ENCODE peak calls at places on chromosomes 16 and 17, in eight cellular contexts. E, Y, V, K, M, T, L and D are unnamed samples.

GRCh38 chr16:82924075-82924854 is 297.5 kb downstream of the CDH13 start:
- DNase-seq in E (peak; percentile 40), Y (no peak), V (no peak), K (no peak), M (no peak), T (no peak), L (no peak), D (no peak)

GRCh38 chr16:14576532-14576931 is 53.5 kb downstream of the PARN start:
- DNase-seq in E (no peak), Y (no peak), V (no peak), K (no peak), M (no peak), T (no peak), L (no peak), D (no peak)

GRCh38 chr17:69574257-69575197 is 160.0 kb downstream of the MAP2K6 start:
- DNase-seq in E (no peak), Y (no peak), V (no peak), K (no peak), M (no peak), T (no peak), L (no peak), D (no peak)

GRCh38 chr17:20111538-20111937 is 102.4 kb downstream of the SPECC1 start:
- DNase-seq in E (no peak), Y (no peak), V (no peak), K (no peak), M (no peak), T (no peak), L (no peak), D (no peak)

GRCh38 chr16:7182510-7183109 is 150.0 kb upstream of the RBFOX1 start:
- DNase-seq in E (peak; percentile 78), Y (no peak), V (no peak), K (no peak), M (peak; percentile 34), T (no peak), L (no peak), D (no peak)

GRCh38 chr16:11534262-11534661 is 52.5 kb downstream of the LITAF start:
- DNase-seq in E (no peak), Y (no peak), V (no peak), K (no peak), M (no peak), T (peak; percentile 51), L (no peak), D (no peak)

GRCh38 chr16:54633943-54634362 is 296.7 kb upstream of the IRX5 start:
- DNase-seq in E (peak; percentile 44), Y (no peak), V (no peak), K (no peak), M (no peak), T (no peak), L (peak; percentile 19), D (no peak)

GRCh38 chr17:39231587-39232551 is 6.1 kb upstream of the STAC2 start:
- DNase-seq in E (peak; percentile 62), Y (no peak), V (peak; percentile 37), K (no peak), M (peak; percentile 43), T (no peak), L (peak; percentile 50), D (peak; percentile 58)

GRCh38 chr17:28748852-28749515 is 5.2 kb downstream of the TRAF4 start:
- DNase-seq in E (no peak), Y (no peak), V (no peak), K (no peak), M (no peak), T (no peak), L (no peak), D (no peak)

GRCh38 chr17:49053171-49053829 is 56.1 kb downstream of the IGF2BP1 start:
- DNase-seq in E (no peak), Y (no peak), V (no peak), K (no peak), M (no peak), T (no peak), L (no peak), D (no peak)

GRCh38 chr17:50198026-50198669 is 3.3 kb downstream of the COL1A1 start:
- DNase-seq in E (peak; percentile 68), Y (peak; percentile 36), V (peak; percentile 57), K (peak; percentile 26), M (no peak), T (no peak), L (peak; percentile 89), D (peak; percentile 41)

GRCh38 chr16:51383909-51384308 is 232.8 kb upstream of the SALL1 start:
- DNase-seq in E (no peak), Y (no peak), V (no peak), K (no peak), M (no peak), T (no peak), L (no peak), D (no peak)

GRCh38 chr16:30494028-30494427 is 21.5 kb downstream of the ITGAL start:
- DNase-seq in E (no peak), Y (no peak), V (no peak), K (no peak), M (no peak), T (no peak), L (no peak), D (no peak)

GRCh38 chr17:76570457-76570856 is 15.2 kb downstream of the ST6GALNAC2 start:
- DNase-seq in E (no peak), Y (no peak), V (no peak), K (no peak), M (no peak), T (no peak), L (no peak), D (no peak)

GRCh38 chr17:64178011-64178825 is 48.3 kb upstream of the ERN1 start:
- DNase-seq in E (no peak), Y (no peak), V (no peak), K (no peak), M (no peak), T (no peak), L (no peak), D (no peak)

GRCh38 chr17:31550389-31551056 is 159.0 kb downstream of the RAB11FIP4 start:
- DNase-seq in E (no peak), Y (no peak), V (no peak), K (no peak), M (no peak), T (no peak), L (peak; percentile 44), D (no peak)

GRCh38 chr16:9138731-9139501 is 47.5 kb downstream of the HAPSTR1 start:
- DNase-seq in E (peak; percentile 84), Y (no peak), V (peak; percentile 63), K (peak; percentile 47), M (peak; percentile 68), T (peak; percentile 34), L (peak; percentile 66), D (peak; percentile 30)

GRCh38 chr16:56330476-56330875 is 94.9 kb downstream of the AMFR start:
- DNase-seq in E (no peak), Y (no peak), V (no peak), K (no peak), M (no peak), T (no peak), L (no peak), D (no peak)

GRCh38 chr17:1008008-1008761 is 11.3 kb downstream of the TIMM22 start:
- DNase-seq in E (no peak), Y (no peak), V (no peak), K (no peak), M (no peak), T (peak; percentile 65), L (no peak), D (no peak)

GRCh38 chr16:19228057-19228456 is 57.5 kb upstream of the CLEC19A start:
- DNase-seq in E (no peak), Y (no peak), V (no peak), K (no peak), M (no peak), T (no peak), L (peak; percentile 8), D (no peak)

GRCh38 chr17:72176902-72177660 is 56.3 kb downstream of the SOX9 start:
- DNase-seq in E (no peak), Y (no peak), V (no peak), K (no peak), M (no peak), T (no peak), L (peak; percentile 13), D (no peak)

GRCh38 chr17:57723427-57724037 is 21.6 kb downstream of the CCDC182 start:
- DNase-seq in E (no peak), Y (no peak), V (no peak), K (no peak), M (no peak), T (no peak), L (no peak), D (no peak)

GRCh38 chr17:35752471-35752870 is 568 bp downstream of the GAS2L2 start:
- DNase-seq in E (no peak), Y (no peak), V (peak; percentile 60), K (no peak), M (no peak), T (no peak), L (no peak), D (no peak)